ENCODE peak calls at places on chromosomes 5 and 9, in nine cellular contexts. X is CD4-positive, alpha-beta memory T cell; N is PC-3; T is ovary; S is A673; Q is tibial nerve; M is pancreas; W is tibial artery; R is IMR-90. D is an unnamed sample. For H3K36me3, the result is how much of the 10 kb centered on the place peaks cover.

GRCh38 chr5:171391996-171392577 is 4.4 kb downstream of the NPM1 start:
- DNase-seq in X (no peak), N (no peak), T (no peak), S (no peak), Q (no peak), M (no peak), W (no peak), R (no peak), D (no peak)

GRCh38 chr5:127840198-127840524 is 137.0 kb downstream of the CCDC192 start:
- DNase-seq in X (no peak), N (peak), T (no peak), S (no peak), Q (no peak), M (no peak), W (no peak), R (no peak), D (no peak)

GRCh38 chr5:159163027-159163699 is 46.2 kb downstream of the RNF145 start:
- DNase-seq in X (no peak), N (peak), T (no peak), S (no peak), Q (no peak), M (no peak), W (no peak), R (peak), D (no peak)

GRCh38 chr5:34682926-34683623 is 26.9 kb downstream of the RAI14 start:
- DNase-seq in X (no peak), N (peak), T (no peak), S (no peak), Q (no peak), M (no peak), W (no peak), R (peak), D (peak)

GRCh38 chr5:125668904-125669303 is 754.3 kb upstream of the GRAMD2B start:
- DNase-seq in X (no peak), N (peak), T (no peak), S (no peak), Q (no peak), M (no peak), W (no peak), R (no peak), D (peak)

GRCh38 chr9:109014267-109015025 is 1.1 kb upstream of the CTNNAL1 start:
- DNase-seq in X (no peak), N (no peak), T (peak), S (peak), Q (no peak), M (peak), W (peak), R (peak), D (peak)

GRCh38 chr5:112914584-112914983 is 7.4 kb downstream of the REEP5 start:
- DNase-seq in X (no peak), N (no peak), T (no peak), S (no peak), Q (no peak), M (no peak), W (no peak), R (peak), D (no peak)

GRCh38 chr9:19229725-19230355 is 653 bp upstream of the DENND4C start:
- DNase-seq in X (peak), N (peak), T (peak), S (peak), Q (peak), M (peak), W (no peak), R (no peak), D (peak)

GRCh38 chr9:104743377-104743985 is 4.0 kb upstream of the NIPSNAP3A start:
- DNase-seq in X (peak), N (peak), T (no peak), S (peak), Q (no peak), M (no peak), W (no peak), R (peak), D (peak)

GRCh38 chr5:113663879-113664278 is 150.4 kb downstream of the YTHDC2 start:
- DNase-seq in X (peak), N (peak), T (no peak), S (peak), Q (no peak), M (no peak), W (peak), R (peak), D (peak)

GRCh38 chr9:33167084-33167948 is at the start of gene B4GALT1:
- DNase-seq in X (peak), N (peak), T (peak), S (peak), Q (peak), M (peak), W (peak), R (peak), D (peak)

GRCh38 chr5:119582987-119583386 is 46.4 kb upstream of the FAM170A start:
- DNase-seq in X (no peak), N (no peak), T (no peak), S (no peak), Q (no peak), M (no peak), W (no peak), R (no peak), D (no peak)

GRCh38 chr5:139368613-139369012 is 14.5 kb downstream of the SLC23A1 start:
- DNase-seq in X (no peak), N (no peak), T (no peak), S (peak), Q (no peak), M (no peak), W (no peak), R (peak), D (peak)

GRCh38 chr5:168532471-168532870 is 3.4 kb downstream of the FBLL1 start:
- DNase-seq in X (no peak), N (no peak), T (no peak), S (no peak), Q (no peak), M (no peak), W (no peak), R (no peak), D (no peak)

GRCh38 chr5:177339107-177339638 is 12.3 kb downstream of the LMAN2 start:
- DNase-seq in X (no peak), N (no peak), T (no peak), S (no peak), Q (no peak), M (no peak), W (no peak), R (no peak), D (no peak)

GRCh38 chr5:161546463-161547301 is at the start of gene GABRB2:
- DNase-seq in X (no peak), N (no peak), T (peak), S (peak), Q (peak), M (peak), W (peak), R (no peak), D (peak)

GRCh38 chr5:65213921-65214525 is 267.7 kb downstream of the ADAMTS6 start:
- DNase-seq in X (no peak), N (peak), T (no peak), S (peak), Q (no peak), M (no peak), W (no peak), R (peak), D (peak)

GRCh38 chr5:126188804-126189203 is 234.4 kb upstream of the GRAMD2B start:
- DNase-seq in X (no peak), N (peak), T (no peak), S (no peak), Q (no peak), M (no peak), W (no peak), R (no peak), D (no peak)

GRCh38 chr5:95788493-95788892 is 34.0 kb downstream of the GLRX start:
- DNase-seq in X (no peak), N (no peak), T (no peak), S (no peak), Q (no peak), M (no peak), W (no peak), R (no peak), D (no peak)

GRCh38 chr5:19928556-19929421 is 59.2 kb downstream of the CDH18 start:
- DNase-seq in X (no peak), N (peak), T (no peak), S (peak), Q (no peak), M (no peak), W (no peak), R (peak), D (peak)

GRCh38 chr9:16824545-16825041 is 45.9 kb downstream of the BNC2 start:
- DNase-seq in X (no peak), N (peak), T (no peak), S (peak), Q (no peak), M (no peak), W (no peak), R (peak), D (peak)

GRCh38 chr5:159525117-159525516 is 194.8 kb upstream of the IL12B start:
- DNase-seq in X (no peak), N (no peak), T (no peak), S (no peak), Q (no peak), M (no peak), W (no peak), R (no peak), D (no peak)

GRCh38 chr5:149675467-149676201 is 54.5 kb upstream of the PPARGC1B start:
- DNase-seq in X (no peak), N (no peak), T (no peak), S (no peak), Q (no peak), M (no peak), W (no peak), R (no peak), D (peak)

GRCh38 chr9:35658144-35658893 is at the start of gene CCDC107:
- DNase-seq in X (peak), N (peak), T (peak), S (peak), Q (peak), M (peak), W (peak), R (peak), D (peak)

GRCh38 chr9:108078823-108079222 is 589.3 kb upstream of the KLF4 start:
- DNase-seq in X (no peak), N (no peak), T (no peak), S (no peak), Q (no peak), M (no peak), W (peak), R (no peak), D (no peak)

GRCh38 chr5:135073771-135074345 is 39.8 kb upstream of the PITX1 start:
- DNase-seq in X (no peak), N (no peak), T (no peak), S (no peak), Q (no peak), M (no peak), W (no peak), R (peak), D (no peak)

GRCh38 chr5:80417973-80418372 is 10.1 kb downstream of the ZFYVE16 start:
- DNase-seq in X (no peak), N (no peak), T (no peak), S (no peak), Q (no peak), M (no peak), W (no peak), R (no peak), D (no peak)

GRCh38 chr9:92716557-92716956 is 46.6 kb upstream of the IPPK start:
- DNase-seq in X (peak), N (peak), T (peak), S (peak), Q (peak), M (peak), W (peak), R (peak), D (peak)
- H3K36me3 ChIP-seq in X (half or more), N (under half), T (under half), S (half or more), Q (half or more), M (half or more), W (half or more), R (half or more), D (under half)

GRCh38 chr9:133041958-133042357 is 11.2 kb downstream of the GTF3C5 start:
- DNase-seq in X (no peak), N (no peak), T (no peak), S (no peak), Q (no peak), M (no peak), W (no peak), R (no peak), D (no peak)
- H3K36me3 ChIP-seq in X (half or more), N (under half), T (under half), S (under half), Q (half or more), M (under half), W (half or more), R (under half), D (under half)

GRCh38 chr9:129864991-129865647 is 29.9 kb downstream of the USP20 start:
- DNase-seq in X (no peak), N (no peak), T (no peak), S (no peak), Q (no peak), M (no peak), W (no peak), R (no peak), D (no peak)
- H3K36me3 ChIP-seq in X (under half), N (under half), T (under half), S (under half), Q (half or more), M (under half), W (half or more), R (under half), D (under half)

GRCh38 chr5:36215910-36216309 is 25.8 kb downstream of the NADK2 start:
- DNase-seq in X (no peak), N (no peak), T (no peak), S (no peak), Q (no peak), M (no peak), W (no peak), R (no peak), D (no peak)
- H3K36me3 ChIP-seq in X (under half), N (under half), T (under half), S (under half), Q (half or more), M (under half), W (half or more), R (under half), D (under half)

DNA sequence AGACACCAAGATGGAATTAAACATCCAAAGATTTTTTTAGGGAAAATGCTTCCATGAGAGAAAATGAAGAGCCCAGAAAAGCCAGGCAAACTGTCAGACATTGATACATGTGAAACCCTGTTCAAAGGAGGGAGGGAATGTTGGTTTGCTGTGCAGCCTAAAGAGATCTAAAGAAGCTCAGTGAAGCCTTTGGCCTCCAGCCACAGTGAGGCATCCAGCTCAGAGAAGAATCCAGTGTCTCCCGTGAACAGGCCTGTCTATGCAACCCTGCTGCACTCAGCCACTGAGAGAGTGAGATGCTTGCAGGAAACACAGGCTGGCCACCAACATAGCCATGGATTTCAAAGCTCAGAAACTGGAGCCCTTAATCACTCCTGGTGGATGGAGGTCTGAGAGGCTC is 171.4 kb upstream of the PLCXD3 start:
- DNase-seq in X (no peak), N (no peak), T (no peak), S (no peak), Q (no peak), M (no peak), W (no peak), R (no peak), D (no peak)
- H3K36me3 ChIP-seq in X (under half), N (under half), T (under half), S (under half), Q (under half), M (under half), W (under half), R (under half), D (under half)

GRCh38 chr5:179619776-179620175 is 3.7 kb downstream of the HNRNPH1 start:
- DNase-seq in X (no peak), N (no peak), T (no peak), S (no peak), Q (no peak), M (no peak), W (no peak), R (peak), D (peak)
- H3K36me3 ChIP-seq in X (half or more), N (half or more), T (under half), S (half or more), Q (half or more), M (half or more), W (half or more), R (half or more), D (half or more)

GRCh38 chr9:137374131-137374845 is 48.7 kb downstream of the EXD3 start:
- DNase-seq in X (no peak), N (no peak), T (peak), S (no peak), Q (no peak), M (peak), W (no peak), R (no peak), D (no peak)
- H3K36me3 ChIP-seq in X (under half), N (under half), T (under half), S (under half), Q (under half), M (under half), W (half or more), R (under half), D (under half)

DNA sequence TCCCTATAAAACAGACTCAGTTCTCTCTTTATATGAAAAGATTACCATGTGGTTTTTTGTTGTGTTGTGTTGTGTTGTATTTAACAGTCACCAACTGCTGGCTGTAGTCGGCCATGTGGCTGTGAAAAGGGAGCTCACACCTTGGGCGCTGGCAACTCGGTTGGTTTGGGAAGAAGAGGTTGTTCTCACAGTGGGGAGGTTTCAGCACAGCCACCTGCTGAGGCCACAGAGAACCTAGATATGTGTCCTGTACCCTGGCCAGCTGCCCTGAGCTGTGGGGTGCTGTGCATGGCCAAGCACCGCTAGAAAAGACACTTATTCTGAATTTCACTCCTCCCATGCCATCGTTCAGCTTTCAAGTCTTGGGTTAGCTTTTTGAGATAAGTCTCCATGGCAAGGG is 58.8 kb downstream of the SYK start:
- DNase-seq in X (no peak), N (no peak), T (no peak), S (no peak), Q (no peak), M (no peak), W (no peak), R (no peak), D (no peak)
- H3K36me3 ChIP-seq in X (under half), N (under half), T (under half), S (under half), Q (under half), M (under half), W (under half), R (under half), D (under half)

DNA sequence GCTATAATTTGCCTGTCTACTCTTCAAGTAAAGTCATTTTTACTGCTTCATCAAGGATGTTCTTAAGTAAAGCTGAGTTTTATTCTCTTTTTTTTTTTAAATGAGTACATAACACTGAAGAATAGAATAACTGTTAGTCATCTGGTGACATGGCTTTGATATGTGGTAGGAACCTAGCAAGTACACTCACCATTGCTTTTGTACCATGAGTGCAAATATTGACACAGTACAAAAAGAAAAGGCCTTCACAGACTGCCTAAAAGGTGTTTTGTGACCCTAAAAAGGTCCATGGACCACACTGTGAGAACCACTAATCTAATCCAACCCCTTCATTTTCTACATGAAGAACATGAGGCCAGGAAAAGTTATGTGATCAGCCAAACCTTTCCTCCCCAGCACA is 55.0 kb downstream of the ECPAS start:
- DNase-seq in X (no peak), N (peak), T (no peak), S (no peak), Q (no peak), M (no peak), W (no peak), R (peak), D (no peak)
- H3K36me3 ChIP-seq in X (under half), N (half or more), T (under half), S (half or more), Q (half or more), M (under half), W (half or more), R (under half), D (under half)

DNA sequence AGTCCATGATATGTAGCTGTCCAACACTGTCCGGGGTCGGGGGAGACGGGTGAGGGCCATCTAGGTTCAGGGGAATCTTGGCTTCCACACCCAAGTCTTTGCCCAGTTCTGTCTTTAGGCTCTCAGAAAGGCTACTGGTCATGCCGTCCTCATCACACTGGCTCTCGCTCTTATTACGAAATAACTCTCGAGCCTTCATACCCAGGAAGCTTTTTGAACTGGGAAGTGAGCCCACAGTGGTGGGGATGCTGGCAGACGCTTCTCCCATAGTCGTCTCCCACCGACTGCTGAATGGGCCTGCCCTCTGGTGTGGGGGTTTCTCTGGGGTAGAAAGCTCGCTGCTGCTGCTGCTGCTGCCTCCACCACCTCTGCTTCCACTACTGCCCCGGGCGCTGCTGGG is 17.6 kb downstream of the SPACA9 start:
- DNase-seq in X (no peak), N (no peak), T (no peak), S (no peak), Q (no peak), M (no peak), W (no peak), R (no peak), D (no peak)
- H3K36me3 ChIP-seq in X (half or more), N (under half), T (under half), S (under half), Q (half or more), M (under half), W (half or more), R (half or more), D (under half)